ENCODE peak calls at places on chromosomes 4 and X, in five cellular contexts. D, I, M, Q and Y are unnamed samples.

GRCh38 chrX:23514082-23514481 is 153.2 kb upstream of the PRDX4 start:
- DNase-seq in D (no peak), Q (no peak), M (no peak), I (no peak), Y (no peak)

GRCh38 chr4:48896845-48897244 is 9.7 kb downstream of the OCIAD2 start:
- DNase-seq in I (no peak), Q (no peak), M (no peak), D (no peak), Y (no peak)

GRCh38 chrX:136200466-136200865 is 50.7 kb downstream of the MAP7D3 start:
- DNase-seq in I (no peak), M (peak; percentile 52), D (no peak), Q (no peak), Y (no peak)

GRCh38 chrX:96389314-96390048 is 295.2 kb upstream of the DIAPH2 start:
- DNase-seq in I (no peak), M (no peak), Q (no peak), D (no peak), Y (no peak)

GRCh38 chr4:83772680-83773079 is 236.8 kb downstream of the GPAT3 start:
- DNase-seq in Q (no peak), D (no peak), I (no peak), M (no peak), Y (no peak)

GRCh38 chrX:31608651-31609050 is 536.8 kb upstream of the FTHL17 start:
- DNase-seq in M (no peak), I (no peak), D (no peak), Q (no peak), Y (no peak)

GRCh38 chr4:17010426-17011087 is 112.1 kb upstream of the LDB2 start:
- DNase-seq in Q (no peak), D (no peak), M (no peak), I (no peak), Y (no peak)

GRCh38 chr4:88697113-88697512 is 516 bp downstream of the NAP1L5 start:
- DNase-seq in Q (peak; percentile 26), I (peak; percentile 28), M (peak; percentile 59), D (no peak), Y (peak; percentile 49)

GRCh38 chr4:118682928-118683327 is 2.3 kb upstream of the METTL14 start:
- DNase-seq in M (peak; percentile 71), D (no peak), Q (no peak), I (no peak), Y (no peak)

GRCh38 chr4:101753702-101754101 is 36.8 kb upstream of the BANK1 start:
- DNase-seq in Q (no peak), I (no peak), M (peak; percentile 78), D (no peak), Y (no peak)

GRCh38 chr4:1045595-1046201 is 34.3 kb downstream of the FGFRL1 start:
- DNase-seq in Q (no peak), M (no peak), D (no peak), I (peak; percentile 22), Y (peak; percentile 40)

GRCh38 chrX:77742788-77743476 is 43.1 kb downstream of the ATRX start:
- DNase-seq in M (peak; percentile 66), D (no peak), I (peak; percentile 48), Q (peak; percentile 9), Y (no peak)

GRCh38 chrX:133297284-133297683 is 79.1 kb upstream of the TFDP3 start:
- DNase-seq in D (no peak), Q (no peak), M (peak; percentile 76), I (no peak), Y (no peak)

GRCh38 chr4:26884486-26884988 is 23.9 kb downstream of the STIM2 start:
- DNase-seq in Q (no peak), I (no peak), M (no peak), D (no peak), Y (no peak)

GRCh38 chr4:169571435-169571834 is 40.9 kb downstream of the NEK1 start:
- DNase-seq in D (no peak), M (no peak), I (no peak), Q (peak; percentile 14), Y (no peak)

DNA sequence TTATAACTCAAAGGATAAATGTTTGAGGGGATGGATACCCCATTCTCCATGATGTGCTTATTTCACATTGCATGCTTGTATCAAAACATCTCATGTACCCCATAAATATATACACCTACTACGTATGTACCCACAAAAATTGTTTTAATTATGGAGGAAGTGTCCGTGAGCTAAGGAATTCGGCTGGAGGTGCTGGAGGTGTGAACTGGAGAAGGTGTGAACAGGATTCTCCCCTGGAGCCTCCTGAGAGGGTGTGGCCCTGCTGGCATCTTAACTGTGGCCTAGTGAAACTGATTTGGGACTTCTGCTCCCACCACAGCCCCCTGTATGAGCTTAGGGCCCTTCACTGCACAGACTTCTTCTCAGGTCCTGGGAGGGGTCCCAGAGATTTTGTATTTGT is 23.4 kb downstream of the PNMA6E start:
- DNase-seq in Q (no peak), I (no peak), D (no peak), M (no peak), Y (no peak)
- H3K4me1 ChIP-seq in Q (peaks cover 5% of the 10 kb centered on the region), I (no peaks in the 10 kb centered on the region), D (no peaks in the 10 kb centered on the region), M (peaks cover 3% of the 10 kb centered on the region), Y (no peaks in the 10 kb centered on the region)

GRCh38 chr4:73178389-73178788 is 80.2 kb downstream of the ANKRD17 start:
- DNase-seq in Q (no peak), I (no peak), M (no peak), D (no peak), Y (no peak)
- H3K9me3 ChIP-seq in Q (no peaks in the 10 kb centered on the region), I (no peaks in the 10 kb centered on the region), M (no peaks in the 10 kb centered on the region), D (no peaks in the 10 kb centered on the region), Y (no peaks in the 10 kb centered on the region)

GRCh38 chr4:176321589-176321988 is 1.8 kb downstream of the SPCS3 start:
- DNase-seq in I (no peak), Q (no peak), D (no peak), M (no peak), Y (no peak)
- H3K27ac ChIP-seq in I (peak overlapping the region; percentile 99), Q (no peak overlapping the region), D (no peak overlapping the region), M (peak overlapping the region; percentile 94), Y (no peak overlapping the region)

GRCh38 chrX:20514358-20514757 is 247.6 kb upstream of the RPS6KA3 start:
- DNase-seq in I (no peak), Q (no peak), M (peak; percentile 85), D (no peak), Y (no peak)
- H3K4me1 ChIP-seq in I (peaks cover 13% of the 10 kb centered on the region), Q (no peaks in the 10 kb centered on the region), M (peaks cover 42% of the 10 kb centered on the region), D (no peaks in the 10 kb centered on the region), Y (no peaks in the 10 kb centered on the region)